ENCODE peak calls at places on chromosomes 7 and 10, in six cellular contexts. P is activated CD8-positive, alpha-beta T cell treated with anti-CD3 and anti-CD28 coated beads for 36 hours; I is endodermal cell; D is tibial artery; N is AG09319; Z is HepG2. W is an unnamed sample.

GRCh38 chr10:95201736-95202135 is 7.7 kb downstream of the ACSM6 start:
- DNase-seq in I (peak; percentile 48), Z (peak; percentile 14), P (no peak), D (no peak), N (no peak), W (no peak)

GRCh38 chr10:113576853-113577252 is 24.0 kb downstream of the HABP2 start:
- DNase-seq in Z (no peak), N (no peak), I (peak; percentile 77), D (no peak), P (peak; percentile 29), W (peak; percentile 22)

GRCh38 chr7:97126483-97127171 is 9.1 kb downstream of the SDHAF3 start:
- DNase-seq in Z (no peak), D (no peak), I (peak; percentile 88), N (no peak), P (no peak), W (no peak)

GRCh38 chr10:97353945-97354344 is 19.4 kb upstream of the FRAT2 start:
- DNase-seq in I (no peak), P (no peak), N (no peak), D (no peak), Z (no peak), W (no peak)

GRCh38 chr7:132755538-132756481 is 179.5 kb upstream of the PLXNA4 start:
- DNase-seq in Z (no peak), N (no peak), D (no peak), I (no peak), P (no peak), W (no peak)

GRCh38 chr7:34059551-34059840 is 154.2 kb downstream of the BMPER start:
- DNase-seq in D (no peak), Z (no peak), P (no peak), I (peak; percentile 66), N (no peak), W (no peak)

GRCh38 chr10:6399241-6399701 is 180.8 kb downstream of the PRKCQ start:
- DNase-seq in P (no peak), I (no peak), D (no peak), Z (no peak), N (no peak), W (no peak)

GRCh38 chr10:63929826-63930467 is 408.7 kb downstream of the REEP3 start:
- DNase-seq in D (no peak), P (no peak), Z (no peak), N (no peak), I (no peak), W (no peak)

GRCh38 chr7:22082553-22082885 is 136.8 kb upstream of the CDCA7L start:
- DNase-seq in Z (no peak), D (no peak), I (no peak), P (no peak), N (no peak), W (no peak)

GRCh38 chr10:32937824-32938482 is 20.1 kb downstream of the ITGB1 start:
- DNase-seq in P (no peak), Z (peak; percentile 52), N (no peak), I (no peak), D (no peak), W (no peak)

GRCh38 chr7:118153551-118154177 is 30.3 kb upstream of the LSM8 start:
- DNase-seq in P (peak; percentile 43), I (peak; percentile 64), N (no peak), Z (peak; percentile 23), D (no peak), W (peak; percentile 12)

GRCh38 chr10:6017781-6018354 is 40.5 kb upstream of the IL15RA start:
- DNase-seq in P (no peak), Z (no peak), N (no peak), D (no peak), I (no peak), W (no peak)

GRCh38 chr7:45239486-45239885 is 81.9 kb downstream of the RAMP3 start:
- DNase-seq in I (no peak), P (no peak), N (peak; percentile 10), D (no peak), Z (no peak), W (no peak)

GRCh38 chr7:98211221-98211675 is at the start of gene BHLHA15:
- DNase-seq in N (no peak), I (peak; percentile 81), D (peak; percentile 58), P (peak; percentile 36), Z (peak; percentile 24), W (peak; percentile 72)

GRCh38 chr7:74253975-74254857 is at the start of gene RFC2:
- DNase-seq in P (peak; percentile 96), D (peak; percentile 98), N (peak; percentile 88), I (peak; percentile 99), Z (peak; percentile 89), W (peak; percentile 98)

GRCh38 chr10:15485684-15486316 is 114.7 kb upstream of the FAM171A1 start:
- DNase-seq in D (peak; percentile 81), Z (no peak), N (peak; percentile 85), P (no peak), I (no peak), W (no peak)

GRCh38 chr10:71771821-71772617 is 1.3 kb downstream of the VSIR start:
- DNase-seq in I (no peak), P (peak; percentile 63), D (peak; percentile 93), Z (no peak), N (no peak), W (no peak)

GRCh38 chr10:78875932-78876331 is 192.8 kb upstream of the ZMIZ1 start:
- DNase-seq in Z (no peak), P (no peak), I (peak; percentile 47), D (no peak), N (no peak), W (no peak)

GRCh38 chr10:15802375-15802949 is 57.8 kb downstream of the MINDY3 start:
- DNase-seq in I (peak; percentile 78), P (peak; percentile 27), N (peak; percentile 46), D (no peak), Z (no peak), W (no peak)

GRCh38 chr7:129169705-129170319 is 18.6 kb upstream of the SMO start:
- DNase-seq in N (no peak), I (peak; percentile 70), Z (no peak), P (peak; percentile 57), D (no peak), W (peak; percentile 64)

GRCh38 chr10:74981831-74982633 is 129.4 kb upstream of the SAMD8 start:
- DNase-seq in N (no peak), P (no peak), I (no peak), Z (no peak), D (no peak), W (no peak)

GRCh38 chr7:27546610-27547009 is 116.1 kb downstream of the HIBADH start:
- DNase-seq in D (no peak), P (no peak), N (no peak), Z (no peak), I (no peak), W (no peak)

GRCh38 chr10:59055046-59055445 is 121.4 kb upstream of the PHYHIPL start:
- DNase-seq in N (no peak), P (no peak), Z (no peak), D (no peak), I (no peak), W (no peak)

GRCh38 chr7:27204851-27205322 is 5.0 kb upstream of the HOXA13 start:
- DNase-seq in Z (no peak), I (peak; percentile 77), P (no peak), D (no peak), N (no peak), W (no peak)

GRCh38 chr7:129785457-129786178 is 167.1 kb downstream of the UBE2H start:
- DNase-seq in D (no peak), Z (no peak), I (peak; percentile 74), P (peak; percentile 14), N (no peak), W (no peak)

GRCh38 chr7:151992375-151992774 is 33.1 kb upstream of the GALNT11 start:
- DNase-seq in P (peak; percentile 69), Z (peak; percentile 6), D (peak; percentile 73), N (no peak), I (peak; percentile 91), W (peak; percentile 43)

GRCh38 chr10:42959833-42960232 is 117.0 kb upstream of the RET start:
- DNase-seq in P (no peak), N (no peak), I (no peak), D (no peak), Z (no peak), W (no peak)

GRCh38 chr10:68154211-68154497 is 44.9 kb downstream of the MYPN start:
- DNase-seq in Z (no peak), D (no peak), N (no peak), I (peak; percentile 73), P (no peak), W (no peak)

GRCh38 chr7:121994625-121995410 is 121.9 kb downstream of the PTPRZ1 start:
- DNase-seq in Z (peak; percentile 70), P (peak; percentile 67), N (peak; percentile 46), D (no peak), I (peak; percentile 87), W (peak; percentile 57)

GRCh38 chr7:47950714-47951113 is 2.4 kb upstream of the PKD1L1 start:
- DNase-seq in D (no peak), P (no peak), I (no peak), Z (no peak), N (no peak), W (no peak)
- TF ChIP-seq CTCF in D (no peak), P (no peak), I (peak; percentile 41), Z (no peak), N (no peak), W (no peak)

GRCh38 chr10:24340429-24340828 is 131.5 kb downstream of the KIAA1217 start:
- DNase-seq in Z (no peak), P (no peak), I (no peak), N (no peak), D (no peak), W (no peak)
- TF ChIP-seq CTCF in Z (no peak), P (no peak), I (no peak), N (no peak), D (no peak), W (no peak)

DNA sequence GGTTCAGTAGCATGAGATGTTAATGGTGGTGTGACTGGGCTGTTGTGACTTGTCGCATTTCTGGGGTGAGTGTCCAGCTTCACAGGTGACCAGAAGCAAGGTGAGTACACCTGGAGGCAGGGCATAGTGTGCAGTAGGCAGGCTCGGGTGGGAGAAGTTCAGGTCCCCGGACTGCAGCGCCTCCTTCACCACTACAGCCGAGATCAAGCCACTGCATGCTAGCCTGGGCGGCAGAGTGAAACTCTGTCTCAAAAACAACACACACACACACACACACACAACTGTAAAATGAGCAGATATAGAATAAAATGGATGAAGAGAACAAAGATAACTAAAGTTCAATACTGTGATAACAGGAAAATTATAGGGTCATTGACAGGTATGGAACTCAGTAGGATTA is 11.1 kb upstream of the PARD3 start:
- DNase-seq in Z (peak; percentile 38), I (peak; percentile 69), D (no peak), N (no peak), P (no peak), W (no peak)
- TF ChIP-seq CTCF in Z (peak; percentile 69), I (peak; percentile 61), D (no peak), N (no peak), P (no peak), W (no peak)

GRCh38 chr7:142963993-142964392 is 1.8 kb upstream of the KEL start:
- DNase-seq in I (no peak), D (no peak), P (no peak), N (no peak), Z (no peak), W (no peak)

GRCh38 chr7:142961973-142962913 is at the start of gene KEL:
- DNase-seq in D (no peak), Z (no peak), P (no peak), I (peak; percentile 76), N (no peak), W (no peak)

GRCh38 chr7:142959202-142959601 is 3.0 kb downstream of the KEL start:
- DNase-seq in P (no peak), D (no peak), Z (no peak), N (no peak), I (no peak), W (no peak)

GRCh38 chr7:142961595-142961972 is 579 bp downstream of the KEL start:
- DNase-seq in N (no peak), Z (no peak), P (no peak), D (no peak), I (no peak), W (no peak)

GRCh38 chr7:142960955-142961512 is 1.1 kb downstream of the KEL start:
- DNase-seq in N (no peak), I (no peak), Z (no peak), P (peak; percentile 11), D (no peak), W (no peak)
- TF ChIP-seq CTCF in N (no peak), I (peak; percentile 65), Z (no peak), P (no peak), D (no peak), W (peak; percentile 6)

W was measured in GM10248.